ENCODE peak calls at places on chromosomes 4 and X, in four cellular contexts. I is Panc1, E is HepG2, T is K562. H is an unnamed sample.

GRCh38 chrX:6718766-6719165 is 183.8 kb upstream of the VCX3A start:
- DNase-seq in I (no peak), T (no peak), E (no peak), H (no peak)

GRCh38 chrX:67604979-67605703 is 61.3 kb downstream of the AR start:
- DNase-seq in I (no peak), T (no peak), E (no peak), H (no peak)

GRCh38 chr4:61666248-61666647 is 466.1 kb downstream of the ADGRL3 start:
- DNase-seq in I (no peak), E (no peak), T (no peak), H (no peak)

GRCh38 chrX:138026211-138026610 is 460.3 kb downstream of the ZIC3 start:
- DNase-seq in T (no peak), E (no peak), I (no peak), H (no peak)

GRCh38 chr4:14768449-14768848 is 233.8 kb upstream of the CPEB2 start:
- DNase-seq in E (no peak), T (no peak), I (no peak), H (no peak)

GRCh38 chrX:155819966-155820491 is 61.1 kb upstream of the VAMP7 start:
- DNase-seq in E (peak), T (peak), I (peak), H (peak)

GRCh38 chrX:70049925-70050324 is at the start of gene AWAT2:
- DNase-seq in E (no peak), T (no peak), I (no peak), H (no peak)

GRCh38 chr4:162010362-162010761 is 153.4 kb downstream of the FSTL5 start:
- DNase-seq in T (no peak), E (no peak), I (no peak), H (no peak)

GRCh38 chrX:47198026-47198686 is 4.5 kb downstream of the UBA1 start:
- DNase-seq in T (no peak), E (no peak), I (no peak), H (no peak)

GRCh38 chrX:40971736-40972135 is 113.5 kb upstream of the USP9X start:
- DNase-seq in I (no peak), E (no peak), T (no peak), H (no peak)

GRCh38 chrX:81414630-81415029 is 212.7 kb downstream of the SH3BGRL start:
- DNase-seq in I (no peak), T (no peak), E (no peak), H (no peak)

GRCh38 chr4:40292313-40292759 is 42.8 kb upstream of the CHRNA9 start:
- DNase-seq in E (no peak), I (no peak), T (peak), H (no peak)

GRCh38 chr4:126973201-126973600 is 659.6 kb upstream of the INTU start:
- DNase-seq in T (no peak), I (no peak), E (no peak), H (no peak)

GRCh38 chr4:126976850-126977249 is 655.9 kb upstream of the INTU start:
- DNase-seq in E (no peak), I (no peak), T (no peak), H (no peak)

GRCh38 chr4:126977306-126977705 is 655.5 kb upstream of the INTU start:
- DNase-seq in T (no peak), E (no peak), I (no peak), H (no peak)
- H3K27ac ChIP-seq in T (peak), E (no peak), I (no peak), H (no peak)

GRCh38 chr4:72290737-72291136 is 258.9 kb downstream of the NPFFR2 start:
- DNase-seq in E (no peak), I (no peak), T (no peak), H (no peak)

GRCh38 chr4:72283357-72283756 is 251.6 kb downstream of the NPFFR2 start:
- DNase-seq in I (no peak), E (no peak), T (no peak), H (no peak)

GRCh38 chr4:72280252-72280651 is 248.5 kb downstream of the NPFFR2 start:
- DNase-seq in T (no peak), I (no peak), E (no peak), H (no peak)

GRCh38 chr4:72286185-72286584 is 254.4 kb downstream of the NPFFR2 start:
- DNase-seq in T (no peak), I (no peak), E (no peak), H (no peak)
- TF ChIP-seq TCF7L2 in T (no peak), I (no peak), E (no peak), H (no peak)

GRCh38 chr4:147958459-147959065 is 226.7 kb downstream of the ARHGAP10 start:
- DNase-seq in I (no peak), T (no peak), E (no peak), H (no peak)
- H3K27ac ChIP-seq in I (no peak), T (no peak), E (no peak), H (no peak)

DNA sequence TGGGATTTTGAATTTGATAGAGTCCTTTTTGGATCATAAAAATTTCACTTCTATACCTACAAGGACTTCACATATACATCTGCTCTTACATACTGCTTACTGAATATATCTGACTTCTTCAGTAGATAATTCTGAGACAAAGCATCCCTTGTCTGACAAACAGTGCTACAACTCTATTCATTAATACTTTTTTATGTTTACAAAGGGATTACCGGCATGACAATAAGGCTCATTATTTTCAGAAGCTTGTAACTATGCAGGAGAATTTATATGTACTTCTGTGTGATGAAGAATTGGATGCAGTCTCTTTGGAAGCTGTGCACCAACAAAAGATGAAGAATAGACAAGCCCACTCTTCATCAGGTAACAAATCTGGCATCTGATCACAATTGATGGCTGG is 1070.3 kb downstream of the STIM2 start:
- DNase-seq in I (no peak), T (no peak), E (no peak), H (no peak)
- TF ChIP-seq TCF7L2 in I (no peak), T (no peak), E (no peak), H (no peak)

GRCh38 chr4:139550724-139551429 is 5.1 kb downstream of the SETD7 start:
- DNase-seq in T (no peak), I (no peak), E (no peak), H (no peak)
- H3K27ac ChIP-seq in T (no peak), I (peak), E (no peak), H (no peak)

DNA sequence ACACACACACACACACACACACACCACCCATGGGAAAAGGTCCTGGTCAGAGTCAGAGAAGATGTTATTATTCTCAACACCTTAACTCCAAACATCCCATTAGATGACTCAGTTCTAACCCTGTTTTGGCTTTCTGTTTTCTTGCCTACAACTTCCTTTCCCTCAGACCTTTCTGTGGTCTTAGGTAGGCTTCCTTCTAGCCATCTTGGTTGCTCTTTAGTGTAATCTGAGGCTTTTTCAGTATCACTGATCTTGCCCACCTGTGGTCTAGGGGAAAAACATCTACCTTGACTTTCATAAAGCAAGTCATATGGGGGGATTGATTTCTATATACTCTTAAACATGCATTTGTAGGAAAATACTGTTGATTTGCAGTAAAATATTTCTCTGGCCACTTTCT is 56.9 kb downstream of the ATG4A start:
- DNase-seq in E (no peak), T (no peak), I (no peak), H (no peak)
- TF ChIP-seq TCF7L2 in E (no peak), T (no peak), I (no peak), H (no peak)

GRCh38 chr4:978957-979701 is 5.8 kb upstream of the DGKQ start:
- DNase-seq in E (peak), I (no peak), T (no peak), H (no peak)
- H3K27ac ChIP-seq in E (no peak), I (no peak), T (peak), H (no peak)

GRCh38 chr4:87304659-87305277 is 17.9 kb downstream of the HSD17B13 start:
- DNase-seq in I (no peak), T (no peak), E (no peak), H (no peak)
- TF ChIP-seq TCF7L2 in I (peak), T (no peak), E (no peak), H (no peak)

GRCh38 chrX:154545673-154546274 is 872 bp downstream of the G6PD start:
- DNase-seq in E (no peak), I (no peak), T (no peak), H (no peak)
- H3K27ac ChIP-seq in E (peak), I (peak), T (peak), H (peak)

GRCh38 chr4:101251261-101251660 is 96.1 kb downstream of the PPP3CA start:
- DNase-seq in I (no peak), T (no peak), E (no peak), H (no peak)
- TF ChIP-seq TCF7L2 in I (no peak), T (no peak), E (no peak), H (no peak)

H was measured in HCT116.